ENCODE peak calls at places on chromosomes 11 and 22, in ten cellular contexts. Y is AG08396; V is IMR-90; F is LHCN-M2; R is NCI-H1417; N is stimulated activated naive CD8-positive, alpha-beta T cell treated with anti-CD3 and anti-CD28 coated beads, Interleukin-15, amount 100 ng/mL, for 72 hours; D is mucosa of gallbladder; E is RCC 7860; B is stimulated activated CD4-positive, alpha-beta T cell treated with anti-CD3 and anti-CD28 coated beads, TNF-alpha, amount 100 ng/mL, for 4 hours; U is T-helper 1 cell. A is an unnamed sample.

GRCh38 chr11:119619665-119620064 is 109.3 kb downstream of the NECTIN1 start:
- DNase-seq in Y (no peak), V (no peak), F (no peak), R (no peak), N (no peak), D (no peak), E (no peak), B (no peak), U (no peak), A (no peak)

GRCh38 chr11:65186701-65187100 is 5.0 kb downstream of the CAPN1 start:
- DNase-seq in Y (no peak), V (no peak), F (no peak), R (no peak), N (no peak), D (no peak), E (no peak), B (no peak), U (no peak), A (no peak)

GRCh38 chr22:21015051-21016006 is at the start of gene P2RX6:
- DNase-seq in Y (no peak), V (peak; percentile 13), F (no peak), R (peak; percentile 30), N (no peak), D (no peak), E (no peak), B (no peak), U (no peak), A (no peak)

GRCh38 chr11:70111269-70112016 is 33.3 kb downstream of the ANO1 start:
- DNase-seq in Y (peak; percentile 55), V (peak; percentile 67), F (peak; percentile 42), R (peak; percentile 82), N (no peak), D (peak; percentile 22), E (peak; percentile 8), B (no peak), U (no peak), A (no peak)

GRCh38 chr11:63843042-63843441 is 4.1 kb downstream of the MARK2 start:
- DNase-seq in Y (no peak), V (peak; percentile 32), F (no peak), R (no peak), N (no peak), D (no peak), E (no peak), B (no peak), U (no peak), A (no peak)

GRCh38 chr22:38724926-38725571 is 19.3 kb downstream of the GTPBP1 start:
- DNase-seq in Y (peak; percentile 56), V (peak; percentile 41), F (peak; percentile 51), R (peak; percentile 5), N (peak; percentile 30), D (no peak), E (peak; percentile 6), B (no peak), U (peak; percentile 25), A (no peak)

GRCh38 chr22:41668971-41669911 is 19.4 kb downstream of the SNU13 start:
- DNase-seq in Y (peak; percentile 55), V (peak; percentile 85), F (peak; percentile 57), R (no peak), N (no peak), D (no peak), E (peak; percentile 80), B (no peak), U (no peak), A (no peak)

GRCh38 chr22:41308054-41308453 is 6.7 kb downstream of the ZC3H7B start:
- DNase-seq in Y (peak; percentile 49), V (peak; percentile 68), F (peak; percentile 72), R (no peak), N (no peak), D (no peak), E (no peak), B (no peak), U (no peak), A (no peak)

GRCh38 chr11:67302571-67303131 is 679 bp upstream of the SSH3 start:
- DNase-seq in Y (no peak), V (peak; percentile 10), F (no peak), R (peak; percentile 79), N (no peak), D (no peak), E (no peak), B (no peak), U (no peak), A (no peak)

GRCh38 chr11:3043315-3043871 is 13.8 kb downstream of the CARS1 start:
- DNase-seq in Y (peak; percentile 73), V (no peak), F (peak; percentile 38), R (no peak), N (no peak), D (peak; percentile 43), E (no peak), B (no peak), U (no peak), A (no peak)

GRCh38 chr11:114463999-114464398 is 24.7 kb downstream of the REXO2 start:
- DNase-seq in Y (no peak), V (no peak), F (no peak), R (no peak), N (no peak), D (no peak), E (no peak), B (no peak), U (no peak), A (no peak)